ENCODE peak calls at places on chromosomes 11 and 22, in six cellular contexts. One of them, this sample, is unnamed.

GRCh38 chr11:60771879-60772525 is 13.1 kb upstream of the MS4A10 start:
- DNase-seq in ELF-1: no peak
- DNase-seq in fibroblast of mammary gland: peak; percentile 9
- DNase-seq in mucosa of gallbladder: no peak
- DNase-seq in Daoy: peak; percentile 39
- DNase-seq in activated CD4-positive, alpha-beta T cell treated with anti-CD3 and anti-CD28 coated beads for 36 hours: no peak
- DNase-seq in this sample: no peak

GRCh38 chr22:38973289-38974169 is 8.6 kb upstream of the APOBEC3B start:
- DNase-seq in ELF-1: peak; percentile 71
- DNase-seq in Daoy: peak; percentile 38
- DNase-seq in fibroblast of mammary gland: peak; percentile 8
- DNase-seq in mucosa of gallbladder: peak; percentile 51
- DNase-seq in activated CD4-positive, alpha-beta T cell treated with anti-CD3 and anti-CD28 coated beads for 36 hours: peak; percentile 75
- DNase-seq in this sample: peak; percentile 69

GRCh38 chr11:107493117-107493516 is 35.5 kb upstream of the CWF19L2 start:
- DNase-seq in fibroblast of mammary gland: peak; percentile 43
- DNase-seq in Daoy: peak; percentile 65
- DNase-seq in ELF-1: no peak
- DNase-seq in mucosa of gallbladder: no peak
- DNase-seq in activated CD4-positive, alpha-beta T cell treated with anti-CD3 and anti-CD28 coated beads for 36 hours: no peak
- DNase-seq in this sample: peak; percentile 2

GRCh38 chr11:92979176-92979575 is 9.7 kb downstream of the MTNR1B start:
- DNase-seq in mucosa of gallbladder: no peak
- DNase-seq in fibroblast of mammary gland: peak; percentile 64
- DNase-seq in ELF-1: no peak
- DNase-seq in activated CD4-positive, alpha-beta T cell treated with anti-CD3 and anti-CD28 coated beads for 36 hours: no peak
- DNase-seq in Daoy: peak; percentile 7
- DNase-seq in this sample: no peak

GRCh38 chr11:16879690-16880089 is 134.5 kb downstream of the PLEKHA7 start:
- DNase-seq in mucosa of gallbladder: no peak
- DNase-seq in activated CD4-positive, alpha-beta T cell treated with anti-CD3 and anti-CD28 coated beads for 36 hours: no peak
- DNase-seq in ELF-1: no peak
- DNase-seq in Daoy: no peak
- DNase-seq in fibroblast of mammary gland: peak; percentile 14
- DNase-seq in this sample: no peak

GRCh38 chr11:66676279-66676919 is 1.3 kb downstream of the RBM4B start:
- DNase-seq in activated CD4-positive, alpha-beta T cell treated with anti-CD3 and anti-CD28 coated beads for 36 hours: no peak
- DNase-seq in Daoy: no peak
- DNase-seq in fibroblast of mammary gland: no peak
- DNase-seq in mucosa of gallbladder: no peak
- DNase-seq in ELF-1: no peak
- DNase-seq in this sample: no peak

GRCh38 chr22:43375951-43376455 is 32.8 kb upstream of the SCUBE1 start:
- DNase-seq in ELF-1: no peak
- DNase-seq in activated CD4-positive, alpha-beta T cell treated with anti-CD3 and anti-CD28 coated beads for 36 hours: no peak
- DNase-seq in Daoy: no peak
- DNase-seq in fibroblast of mammary gland: peak; percentile 30
- DNase-seq in mucosa of gallbladder: no peak
- DNase-seq in this sample: peak; percentile 21

GRCh38 chr22:38734203-38735100 is 21.3 kb downstream of the SUN2 start:
- DNase-seq in mucosa of gallbladder: no peak
- DNase-seq in ELF-1: no peak
- DNase-seq in activated CD4-positive, alpha-beta T cell treated with anti-CD3 and anti-CD28 coated beads for 36 hours: no peak
- DNase-seq in Daoy: no peak
- DNase-seq in fibroblast of mammary gland: no peak
- DNase-seq in this sample: no peak

GRCh38 chr22:50700387-50701075 is 27.9 kb downstream of the SHANK3 start:
- DNase-seq in ELF-1: no peak
- DNase-seq in Daoy: no peak
- DNase-seq in activated CD4-positive, alpha-beta T cell treated with anti-CD3 and anti-CD28 coated beads for 36 hours: no peak
- DNase-seq in fibroblast of mammary gland: peak; percentile 22
- DNase-seq in mucosa of gallbladder: no peak
- DNase-seq in this sample: no peak

GRCh38 chr11:72553748-72554147 is 119.4 kb upstream of the CLPB start:
- DNase-seq in ELF-1: no peak
- DNase-seq in activated CD4-positive, alpha-beta T cell treated with anti-CD3 and anti-CD28 coated beads for 36 hours: peak; percentile 54
- DNase-seq in mucosa of gallbladder: no peak
- DNase-seq in Daoy: peak; percentile 19
- DNase-seq in fibroblast of mammary gland: no peak
- DNase-seq in this sample: no peak

GRCh38 chr22:25726241-25726640 is 15.7 kb upstream of the MYO18B start:
- DNase-seq in ELF-1: no peak
- DNase-seq in mucosa of gallbladder: no peak
- DNase-seq in Daoy: no peak
- DNase-seq in fibroblast of mammary gland: no peak
- DNase-seq in activated CD4-positive, alpha-beta T cell treated with anti-CD3 and anti-CD28 coated beads for 36 hours: peak; percentile 39
- DNase-seq in this sample: peak; percentile 17

GRCh38 chr11:38169286-38169685 is 1571.2 kb upstream of the RAG2 start:
- DNase-seq in fibroblast of mammary gland: peak; percentile 23
- DNase-seq in ELF-1: no peak
- DNase-seq in activated CD4-positive, alpha-beta T cell treated with anti-CD3 and anti-CD28 coated beads for 36 hours: no peak
- DNase-seq in Daoy: no peak
- DNase-seq in mucosa of gallbladder: no peak
- DNase-seq in this sample: peak; percentile 64

GRCh38 chr11:104658177-104658576 is 240.1 kb downstream of the CASP12 start:
- DNase-seq in mucosa of gallbladder: no peak
- DNase-seq in ELF-1: no peak
- DNase-seq in Daoy: no peak
- DNase-seq in fibroblast of mammary gland: no peak
- DNase-seq in activated CD4-positive, alpha-beta T cell treated with anti-CD3 and anti-CD28 coated beads for 36 hours: no peak
- DNase-seq in this sample: no peak

GRCh38 chr11:35511666-35512065 is 13.8 kb downstream of the PAMR1 start:
- DNase-seq in mucosa of gallbladder: no peak
- DNase-seq in ELF-1: peak; percentile 53
- DNase-seq in Daoy: peak; percentile 76
- DNase-seq in activated CD4-positive, alpha-beta T cell treated with anti-CD3 and anti-CD28 coated beads for 36 hours: no peak
- DNase-seq in fibroblast of mammary gland: peak; percentile 88
- DNase-seq in this sample: peak; percentile 47

GRCh38 chr22:20111045-20111688 is 4.7 kb upstream of the RANBP1 start:
- DNase-seq in activated CD4-positive, alpha-beta T cell treated with anti-CD3 and anti-CD28 coated beads for 36 hours: peak; percentile 66
- DNase-seq in mucosa of gallbladder: no peak
- DNase-seq in ELF-1: peak; percentile 74
- DNase-seq in fibroblast of mammary gland: peak; percentile 38
- DNase-seq in Daoy: peak; percentile 55
- DNase-seq in this sample: peak; percentile 21

GRCh38 chr11:67627394-67627787 is 2.3 kb downstream of the NUDT8 start:
- DNase-seq in ELF-1: no peak
- DNase-seq in activated CD4-positive, alpha-beta T cell treated with anti-CD3 and anti-CD28 coated beads for 36 hours: no peak
- DNase-seq in fibroblast of mammary gland: no peak
- DNase-seq in mucosa of gallbladder: no peak
- DNase-seq in Daoy: no peak
- DNase-seq in this sample: no peak

GRCh38 chr22:24429411-24430365 is 2.3 kb downstream of the ADORA2A start:
- DNase-seq in ELF-1: peak; percentile 78
- DNase-seq in Daoy: peak; percentile 51
- DNase-seq in mucosa of gallbladder: peak; percentile 42
- DNase-seq in activated CD4-positive, alpha-beta T cell treated with anti-CD3 and anti-CD28 coated beads for 36 hours: peak; percentile 89
- DNase-seq in fibroblast of mammary gland: no peak
- DNase-seq in this sample: no peak

GRCh38 chr11:124970925-124971324 is 16.9 kb downstream of the CCDC15 start:
- DNase-seq in ELF-1: peak; percentile 45
- DNase-seq in mucosa of gallbladder: no peak
- DNase-seq in activated CD4-positive, alpha-beta T cell treated with anti-CD3 and anti-CD28 coated beads for 36 hours: no peak
- DNase-seq in fibroblast of mammary gland: peak; percentile 48
- DNase-seq in Daoy: no peak
- DNase-seq in this sample: peak; percentile 50

GRCh38 chr11:96055706-96056387 is 131.9 kb upstream of the MTMR2 start:
- DNase-seq in Daoy: peak; percentile 86
- DNase-seq in activated CD4-positive, alpha-beta T cell treated with anti-CD3 and anti-CD28 coated beads for 36 hours: peak; percentile 67
- DNase-seq in mucosa of gallbladder: no peak
- DNase-seq in fibroblast of mammary gland: peak; percentile 72
- DNase-seq in ELF-1: peak; percentile 38
- DNase-seq in this sample: peak; percentile 60

GRCh38 chr11:61495801-61496601 is 12.5 kb upstream of the LRRC10B start:
- DNase-seq in fibroblast of mammary gland: no peak
- DNase-seq in activated CD4-positive, alpha-beta T cell treated with anti-CD3 and anti-CD28 coated beads for 36 hours: no peak
- DNase-seq in mucosa of gallbladder: no peak
- DNase-seq in Daoy: no peak
- DNase-seq in ELF-1: no peak
- DNase-seq in this sample: no peak

GRCh38 chr11:27392278-27392677 is 29.3 kb upstream of the CCDC34 start:
- DNase-seq in ELF-1: no peak
- DNase-seq in activated CD4-positive, alpha-beta T cell treated with anti-CD3 and anti-CD28 coated beads for 36 hours: no peak
- DNase-seq in Daoy: no peak
- DNase-seq in mucosa of gallbladder: no peak
- DNase-seq in fibroblast of mammary gland: no peak
- DNase-seq in this sample: no peak

GRCh38 chr11:79179087-79179486 is 261.7 kb downstream of the TENM4 start:
- DNase-seq in ELF-1: no peak
- DNase-seq in Daoy: no peak
- DNase-seq in mucosa of gallbladder: no peak
- DNase-seq in fibroblast of mammary gland: peak; percentile 61
- DNase-seq in activated CD4-positive, alpha-beta T cell treated with anti-CD3 and anti-CD28 coated beads for 36 hours: no peak
- DNase-seq in this sample: no peak